ENCODE peak calls at places on chromosomes 7 and 10, in six cellular contexts. R, N, D, A, W and K are unnamed samples.

GRCh38 chr10:86673216-86673826 is 5.0 kb downstream of the LDB3 start:
- DNase-seq in R (no peak), N (no peak), D (no peak), A (no peak), W (no peak), K (no peak)

GRCh38 chr10:14560794-14561765 is 213.6 kb downstream of the FAM107B start:
- DNase-seq in R (no peak), N (peak; percentile 44), D (no peak), A (no peak), W (peak; percentile 55), K (no peak)

GRCh38 chr10:23417254-23417653 is 21.6 kb upstream of the OTUD1 start:
- DNase-seq in R (no peak), N (no peak), D (no peak), A (no peak), W (no peak), K (no peak)

GRCh38 chr10:4947635-4948596 is 15.3 kb upstream of the AKR1C1 start:
- DNase-seq in R (peak; percentile 85), N (no peak), D (peak; percentile 96), A (no peak), W (no peak), K (peak; percentile 86)

GRCh38 chr10:116785282-116785681 is 42.9 kb upstream of the HSPA12A start:
- DNase-seq in R (no peak), N (no peak), D (no peak), A (no peak), W (no peak), K (no peak)

GRCh38 chr7:87474046-87474445 is 1.4 kb downstream of the ABCB4 start:
- DNase-seq in R (no peak), N (no peak), D (peak; percentile 20), A (no peak), W (no peak), K (no peak)

GRCh38 chr10:70711177-70711576 is 38.9 kb downstream of the ADAMTS14 start:
- DNase-seq in R (no peak), N (no peak), D (no peak), A (no peak), W (no peak), K (no peak)

GRCh38 chr7:13850185-13850752 is 139.2 kb downstream of the ETV1 start:
- DNase-seq in R (peak; percentile 99), N (peak; percentile 54), D (peak; percentile 99), A (no peak), W (peak; percentile 96), K (peak; percentile 94)

GRCh38 chr7:95772298-95772770 is at the start of gene DYNC1I1:
- DNase-seq in R (peak; percentile 79), N (no peak), D (peak; percentile 77), A (peak; percentile 69), W (peak; percentile 82), K (peak; percentile 55)

GRCh38 chr10:92421550-92421949 is 130.6 kb downstream of the MARCHF5 start:
- DNase-seq in R (no peak), N (no peak), D (no peak), A (no peak), W (no peak), K (no peak)

GRCh38 chr10:127715782-127716378 is 21.1 kb upstream of the FOXI2 start:
- DNase-seq in R (no peak), N (no peak), D (peak; percentile 38), A (no peak), W (peak; percentile 47), K (peak; percentile 8)

GRCh38 chr7:299169-299568 is 9.2 kb downstream of the FOXL3 start:
- DNase-seq in R (no peak), N (no peak), D (no peak), A (no peak), W (no peak), K (no peak)

GRCh38 chr10:37857287-37858211 is at the start of gene ZNF248:
- DNase-seq in R (peak; percentile 92), N (peak; percentile 94), D (peak; percentile 100), A (peak; percentile 96), W (peak; percentile 93), K (peak; percentile 97)